ENCODE peak calls at places on chromosomes 3 and 15, in four cellular contexts. F is tibial nerve, E is ovary, Q is stomach. A is an unnamed sample. For H3K4me1, the result is how much of the 10 kb centered on the place peaks cover.

GRCh38 chr3:149732234-149732633 is 20.1 kb downstream of the COMMD2 start:
- DNase-seq in F (no peak), E (no peak), Q (no peak), A (no peak)

GRCh38 chr3:52525666-52526065 is 8.0 kb downstream of the NT5DC2 start:
- DNase-seq in F (no peak), E (no peak), Q (no peak), A (no peak)

GRCh38 chr3:112446343-112446742 is 52.9 kb downstream of the BTLA start:
- DNase-seq in F (no peak), E (no peak), Q (no peak), A (no peak)

GRCh38 chr15:99076109-99076508 is 28.8 kb upstream of the SYNM start:
- DNase-seq in F (no peak), E (no peak), Q (no peak), A (no peak)

GRCh38 chr3:53939081-53939582 is 47.5 kb upstream of the SELENOK start:
- DNase-seq in F (no peak), E (no peak), Q (no peak), A (no peak)

GRCh38 chr3:23710555-23710954 is 95.2 kb upstream of the UBE2E1 start:
- DNase-seq in F (no peak), E (peak), Q (no peak), A (no peak)

GRCh38 chr15:40958146-40958545 is 4.9 kb downstream of the CHAC1 start:
- DNase-seq in F (no peak), E (no peak), Q (no peak), A (no peak)

GRCh38 chr3:75001330-75001729 is 386.9 kb upstream of the CNTN3 start:
- DNase-seq in F (no peak), E (no peak), Q (no peak), A (no peak)

GRCh38 chr3:48130321-48130881 is 57.8 kb downstream of the CDC25A start:
- DNase-seq in F (peak), E (peak), Q (peak), A (peak)

GRCh38 chr15:74402873-74403589 is 30.7 kb downstream of the SEMA7A start:
- DNase-seq in F (no peak), E (no peak), Q (peak), A (no peak)

GRCh38 chr3:196524527-196524926 is 9.4 kb upstream of the SMCO1 start:
- DNase-seq in F (no peak), E (no peak), Q (no peak), A (no peak)

GRCh38 chr15:55588070-55588817 is at the start of gene PYGO1:
- DNase-seq in F (peak), E (peak), Q (peak), A (peak)

GRCh38 chr3:69774029-69774428 is 34.8 kb downstream of the MITF start:
- DNase-seq in F (peak), E (peak), Q (peak), A (peak)

GRCh38 chr15:64843996-64844395 is 2.3 kb downstream of the PLEKHO2 start:
- DNase-seq in F (no peak), E (no peak), Q (no peak), A (no peak)

GRCh38 chr15:64842099-64842940 is 605 bp downstream of the PLEKHO2 start:
- DNase-seq in F (peak), E (no peak), Q (no peak), A (no peak)

GRCh38 chr15:64844576-64845140 is 2.9 kb downstream of the PLEKHO2 start:
- DNase-seq in F (no peak), E (no peak), Q (no peak), A (no peak)

GRCh38 chr15:64841258-64842098 is at the start of gene PLEKHO2:
- DNase-seq in F (peak), E (peak), Q (peak), A (peak)

GRCh38 chr15:64842986-64843561 is 1.4 kb downstream of the PLEKHO2 start:
- DNase-seq in F (peak), E (peak), Q (no peak), A (no peak)
- H3K4me1 ChIP-seq in F (half or more), E (under half), Q (under half), A (under half)

GRCh38 chr15:92917606-92918407 is 17.7 kb downstream of the CHD2 start:
- DNase-seq in F (peak), E (peak), Q (peak), A (peak)
- H3K4me3 ChIP-seq in F (no peak), E (peak), Q (no peak), A (no peak)

DNA sequence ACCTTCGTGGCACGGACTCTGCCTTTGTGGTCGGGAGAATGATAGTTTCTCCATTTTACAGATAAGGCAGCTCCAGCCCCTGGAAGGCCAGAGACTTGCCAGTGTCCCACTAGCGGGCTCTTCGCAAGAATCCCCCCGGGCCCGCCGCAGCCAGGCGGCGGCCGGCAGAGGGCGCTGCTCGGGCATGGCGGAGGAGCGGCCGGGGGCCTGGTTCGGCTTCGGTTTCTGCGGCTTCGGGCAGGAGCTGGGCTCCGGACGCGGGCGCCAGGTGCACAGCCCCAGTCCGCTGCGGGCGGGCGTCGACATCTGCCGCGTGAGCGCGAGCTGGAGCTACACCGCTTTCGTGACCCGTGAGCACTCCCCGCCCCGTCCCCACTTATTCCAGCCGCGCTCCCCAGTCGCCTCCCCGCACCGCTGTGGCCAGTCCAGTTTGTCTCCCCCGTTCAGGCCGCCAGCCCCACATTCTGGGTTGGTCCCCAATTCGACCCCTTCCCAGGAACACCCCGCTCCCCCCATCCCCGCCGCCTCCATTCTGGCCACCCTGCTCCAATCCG is 1.9 kb downstream of the RCCD1 start:
- DNase-seq in F (peak), E (peak), Q (peak), A (peak)
- TF ChIP-seq POLR2A in F (no peak), E (no peak), Q (no peak), A (no peak)

GRCh38 chr3:184633185-184633584 is 71.6 kb downstream of the EPHB3 start:
- DNase-seq in F (no peak), E (no peak), Q (no peak), A (no peak)
- H3K4me1 ChIP-seq in F (under half), E (under half), Q (under half), A (under half)

GRCh38 chr15:26892119-26892518 is 25.3 kb downstream of the GABRA5 start:
- DNase-seq in F (no peak), E (no peak), Q (no peak), A (no peak)
- H3K4me3 ChIP-seq in F (no peak), E (no peak), Q (peak), A (peak)

GRCh38 chr3:67018105-67018788 is 20.1 kb downstream of the KBTBD8 start:
- DNase-seq in F (no peak), E (no peak), Q (no peak), A (peak)

GRCh38 chr3:67018789-67019525 is 20.9 kb downstream of the KBTBD8 start:
- DNase-seq in F (no peak), E (no peak), Q (no peak), A (no peak)

GRCh38 chr3:67017211-67017610 is 19.1 kb downstream of the KBTBD8 start:
- DNase-seq in F (no peak), E (no peak), Q (no peak), A (no peak)

GRCh38 chr3:67015702-67016500 is 17.8 kb downstream of the KBTBD8 start:
- DNase-seq in F (no peak), E (no peak), Q (no peak), A (no peak)

DNA sequence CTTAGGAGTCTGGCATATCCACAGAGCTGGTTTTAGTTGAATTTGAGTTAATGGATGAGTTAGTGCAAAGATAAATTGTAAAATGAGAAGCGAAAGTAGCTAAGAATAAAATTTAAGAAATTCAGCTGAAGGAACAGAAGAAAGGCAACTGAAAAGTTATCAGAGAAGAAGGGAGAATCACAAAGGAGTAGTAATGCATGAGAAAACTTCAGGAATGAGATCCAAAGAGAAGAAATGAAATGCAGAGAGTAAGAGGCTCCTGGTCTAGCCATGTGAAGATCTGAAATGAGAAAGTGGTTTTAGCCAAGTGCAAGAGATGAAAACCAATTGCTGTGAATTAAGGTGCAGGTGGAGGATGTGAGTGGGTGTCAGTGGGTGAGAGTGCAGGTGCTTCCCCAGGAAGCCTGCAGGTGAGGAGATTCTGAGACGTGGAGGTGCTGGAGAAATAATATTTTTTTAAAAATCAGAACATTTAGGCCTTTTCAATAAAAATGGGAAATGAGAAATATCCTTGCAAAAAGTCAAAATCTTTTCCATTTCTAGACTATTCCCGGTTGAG is 18.5 kb downstream of the KBTBD8 start:
- DNase-seq in F (no peak), E (no peak), Q (no peak), A (no peak)
- TF ChIP-seq POLR2A in F (no peak), E (no peak), Q (no peak), A (no peak)

DNA sequence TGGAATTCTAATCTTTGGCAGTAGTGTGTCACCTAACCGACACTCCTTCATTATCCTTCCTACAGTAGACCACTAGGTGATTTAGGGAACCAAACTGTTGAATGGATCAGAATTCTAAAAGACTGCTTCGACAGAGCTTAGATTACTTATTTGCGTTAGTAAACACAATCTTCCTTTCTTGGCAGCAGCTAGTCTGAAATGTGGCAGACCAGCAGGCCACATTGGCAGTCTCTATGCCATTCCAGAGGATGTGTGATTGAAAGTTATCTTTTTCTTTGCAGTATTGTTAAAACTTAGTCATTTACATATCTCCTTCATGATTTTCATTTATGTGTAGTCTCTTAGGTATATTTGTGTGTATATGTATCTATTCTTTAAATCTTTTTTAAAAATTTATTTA is 23.6 kb downstream of the MBNL1 start:
- DNase-seq in F (no peak), E (no peak), Q (no peak), A (no peak)
- H3K4me1 ChIP-seq in F (half or more), E (under half), Q (under half), A (under half)

GRCh38 chr15:29270976-29271375 is 1.4 kb upstream of the NSMCE3 start:
- DNase-seq in F (no peak), E (no peak), Q (no peak), A (no peak)
- H3K4me3 ChIP-seq in F (no peak), E (no peak), Q (no peak), A (no peak)

DNA sequence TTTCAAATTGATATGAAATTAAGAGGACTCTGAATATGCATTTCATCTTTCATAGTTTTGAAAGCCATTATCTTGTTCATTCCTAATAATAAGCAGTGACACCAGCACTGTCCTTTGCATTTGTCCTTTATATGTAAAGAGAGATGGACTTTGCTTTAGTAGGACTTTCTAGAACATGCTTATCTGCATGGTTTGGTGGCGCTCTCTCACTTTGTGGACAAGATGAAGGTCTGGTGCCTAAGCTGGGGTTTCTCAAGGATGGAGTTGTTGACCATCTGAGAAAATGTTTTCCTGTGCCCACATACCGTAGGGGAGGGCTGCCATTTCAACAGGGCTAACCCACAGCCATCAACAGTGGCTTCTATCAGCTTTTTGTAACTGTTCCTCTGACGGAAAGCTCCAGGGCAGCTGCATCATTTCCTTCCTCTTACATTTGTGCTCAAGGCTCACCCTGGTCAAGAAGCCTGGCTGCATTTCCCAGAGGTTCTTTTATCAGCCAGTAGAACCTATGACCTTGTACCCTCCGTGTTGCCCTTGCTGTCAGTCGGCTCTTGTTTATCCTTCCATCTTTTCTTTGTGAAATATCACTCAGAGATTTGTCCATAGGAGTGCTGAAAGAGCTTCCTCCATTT is 44.5 kb downstream of the ABHD2 start:
- DNase-seq in F (peak), E (no peak), Q (no peak), A (peak)
- TF ChIP-seq POLR2A in F (no peak), E (no peak), Q (no peak), A (no peak)